ENCODE peak calls at places on chromosomes 13 and 19, in four cellular contexts. K, Q, Y and R are unnamed samples.

GRCh38 chr13:47249296-47249695 is 352.4 kb upstream of the HTR2A start:
- DNase-seq in Y (no peak), K (no peak), Q (no peak), R (peak)

GRCh38 chr13:113116206-113116800 is 6.3 kb upstream of the F10 start:
- DNase-seq in Y (no peak), K (no peak), Q (no peak), R (no peak)

GRCh38 chr19:35642312-35642711 is 767 bp downstream of the ETV2 start:
- DNase-seq in K (no peak), Q (no peak), Y (no peak), R (no peak)

GRCh38 chr19:54875506-54875905 is 1.5 kb downstream of the FCAR start:
- DNase-seq in Q (no peak), K (no peak), Y (no peak), R (no peak)

GRCh38 chr13:111325941-111326620 is 5.6 kb downstream of the TEX29 start:
- DNase-seq in K (no peak), Y (no peak), Q (no peak), R (no peak)

GRCh38 chr13:39552233-39552632 is 50.8 kb downstream of the LHFPL6 start:
- DNase-seq in K (no peak), Q (no peak), Y (no peak), R (no peak)

GRCh38 chr13:30224732-30225131 is 82.6 kb downstream of the KATNAL1 start:
- DNase-seq in Y (no peak), Q (peak), K (no peak), R (peak)

GRCh38 chr13:40539954-40540706 is 126.3 kb downstream of the FOXO1 start:
- DNase-seq in Y (no peak), K (no peak), Q (peak), R (peak)

GRCh38 chr13:39820606-39821005 is 165.1 kb downstream of the COG6 start:
- DNase-seq in K (no peak), Y (no peak), Q (no peak), R (no peak)

GRCh38 chr13:113820813-113821651 is 42.8 kb downstream of the GAS6 start:
- DNase-seq in Y (peak), Q (peak), K (no peak), R (peak)

GRCh38 chr13:33303885-33304284 is 18.3 kb upstream of the STARD13 start:
- DNase-seq in Q (peak), Y (no peak), K (no peak), R (peak)

GRCh38 chr13:22198001-22198400 is 527.1 kb downstream of the FGF9 start:
- DNase-seq in K (no peak), Y (no peak), Q (no peak), R (no peak)

GRCh38 chr13:45255253-45255987 is 54.6 kb upstream of the KCTD4 start:
- DNase-seq in Q (no peak), Y (no peak), K (no peak), R (no peak)

GRCh38 chr19:29564574-29565005 is 38.8 kb downstream of the VSTM2B start:
- DNase-seq in Q (no peak), K (no peak), Y (no peak), R (no peak)

GRCh38 chr19:52734340-52734892 is 428 bp downstream of the ZNF611 start:
- DNase-seq in Y (no peak), K (peak), Q (peak), R (peak)

GRCh38 chr19:13104848-13105646 is 2.4 kb upstream of the LYL1 start:
- DNase-seq in K (no peak), Y (no peak), Q (no peak), R (no peak)

GRCh38 chr19:55670280-55671053 is 4.6 kb upstream of the EPN1 start:
- DNase-seq in Q (no peak), Y (no peak), K (no peak), R (no peak)

GRCh38 chr13:76474356-76474755 is 411.8 kb downstream of the KCTD12 start:
- DNase-seq in Q (no peak), K (no peak), Y (no peak), R (peak)

GRCh38 chr13:67736646-67737420 is 506.7 kb upstream of the PCDH9 start:
- DNase-seq in Q (peak), K (peak), Y (no peak), R (peak)

GRCh38 chr13:37905736-37906135 is 36.2 kb upstream of the TRPC4 start:
- DNase-seq in Q (peak), Y (no peak), K (no peak), R (no peak)

GRCh38 chr13:36820222-36820621 is 1.2 kb downstream of the RFXAP start:
- DNase-seq in Q (no peak), K (no peak), Y (no peak), R (peak)

GRCh38 chr19:9914315-9915207 is 21.8 kb downstream of the OLFM2 start:
- DNase-seq in Y (peak), Q (peak), K (peak), R (peak)

GRCh38 chr13:36965767-36966166 is 33.4 kb downstream of the ALG5 start:
- DNase-seq in Y (no peak), K (no peak), Q (peak), R (peak)

GRCh38 chr13:85806553-85807175 is 7.4 kb upstream of the SLITRK6 start:
- DNase-seq in Q (peak), K (peak), Y (no peak), R (peak)

GRCh38 chr13:33348366-33348765 is 62.8 kb upstream of the STARD13 start:
- DNase-seq in Y (no peak), K (no peak), Q (peak), R (peak)

GRCh38 chr13:81171065-81171647 is 830.2 kb upstream of the SPRY2 start:
- DNase-seq in Q (peak), K (peak), Y (no peak), R (peak)

GRCh38 chr13:110485604-110486003 is 75.9 kb downstream of the RAB20 start:
- DNase-seq in Q (peak), K (peak), Y (no peak), R (no peak)

GRCh38 chr13:45737571-45738002 is 35.5 kb downstream of the CBY2 start:
- DNase-seq in Q (no peak), K (no peak), Y (no peak), R (no peak)

GRCh38 chr13:109631069-109631468 is 155.3 kb downstream of the IRS2 start:
- DNase-seq in Q (no peak), Y (no peak), K (no peak), R (no peak)

GRCh38 chr13:109818136-109818535 is 31.8 kb upstream of the IRS2 start:
- DNase-seq in Y (no peak), K (no peak), Q (no peak), R (no peak)

GRCh38 chr13:105591308-105591707 is 944.2 kb downstream of the EFNB2 start:
- DNase-seq in Y (no peak), Q (no peak), K (no peak), R (no peak)

GRCh38 chr19:12779162-12779993 is 4.0 kb upstream of the HOOK2 start:
- DNase-seq in Y (peak), K (peak), Q (peak), R (peak)

GRCh38 chr19:6800991-6801396 is 28.5 kb downstream of the VAV1 start:
- DNase-seq in K (no peak), Q (peak), Y (no peak), R (peak)

GRCh38 chr19:39038098-39038497 is 5.7 kb upstream of the FBXO27 start:
- DNase-seq in K (peak), Y (no peak), Q (peak), R (peak)

GRCh38 chr19:58379276-58379675 is 1.6 kb downstream of the ZNF837 start:
- DNase-seq in Q (no peak), Y (no peak), K (no peak), R (no peak)

GRCh38 chr19:29665215-29665825 is at the start of gene PLEKHF1:
- DNase-seq in Y (peak), K (peak), Q (peak), R (peak)

GRCh38 chr19:16462757-16463250 is 9.0 kb downstream of the EPS15L1 start:
- DNase-seq in Q (peak), Y (no peak), K (no peak), R (no peak)

GRCh38 chr19:4624733-4625362 is 14.5 kb upstream of the TNFAIP8L1 start:
- DNase-seq in Q (no peak), K (peak), Y (no peak), R (peak)

GRCh38 chr13:37263881-37264280 is 158.4 kb upstream of the CSNK1A1L start:
- DNase-seq in Q (no peak), Y (no peak), K (no peak), R (no peak)

DNA sequence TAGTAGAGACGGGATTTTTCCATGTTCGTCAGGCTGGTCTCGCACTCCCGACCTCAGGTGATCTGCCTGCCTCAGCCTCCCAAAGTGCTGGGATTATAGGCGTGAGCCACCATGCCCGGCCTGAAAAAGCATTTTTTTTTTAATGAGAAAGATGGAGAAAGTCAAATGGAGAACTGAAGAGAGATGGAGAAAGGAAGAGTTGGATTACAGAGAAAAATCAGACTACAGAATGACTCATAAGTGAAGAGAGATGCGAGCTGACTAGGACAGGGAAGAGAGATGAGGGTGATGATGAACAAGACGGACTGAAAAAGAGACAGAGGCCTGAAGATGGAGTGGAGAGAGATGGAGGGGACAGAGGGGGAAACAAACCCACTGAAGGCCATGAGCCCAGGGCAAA is 1.5 kb downstream of the DHX34 start:
- DNase-seq in Q (no peak), Y (no peak), K (no peak), R (no peak)
- H3K4me3 ChIP-seq in Q (no peak), Y (peak), K (no peak), R (no peak)

GRCh38 chr13:96963786-96964475 is 30.3 kb downstream of the OXGR1 start:
- DNase-seq in Q (no peak), Y (no peak), K (no peak), R (no peak)
- TF ChIP-seq CTCF in Q (no peak), Y (no peak), K (no peak), R (no peak)

GRCh38 chr19:1661995-1662394 is 9.6 kb upstream of the TCF3 start:
- DNase-seq in K (no peak), Y (no peak), Q (no peak), R (no peak)
- H3K4me3 ChIP-seq in K (no peak), Y (no peak), Q (no peak), R (no peak)

GRCh38 chr13:41681587-41681986 is 224.2 kb downstream of the RGCC start:
- DNase-seq in Y (no peak), K (no peak), Q (no peak), R (no peak)
- TF ChIP-seq CTCF in Y (no peak), K (no peak), Q (no peak), R (no peak)

GRCh38 chr19:14413355-14413754 is 5.8 kb downstream of the DDX39A start:
- DNase-seq in K (no peak), Y (no peak), Q (no peak), R (no peak)

GRCh38 chr19:14413765-14414171 is 5.4 kb downstream of the DDX39A start:
- DNase-seq in Y (peak), K (no peak), Q (peak), R (peak)

GRCh38 chr19:14418743-14419037 is 451 bp downstream of the DDX39A start:
- DNase-seq in K (no peak), Q (no peak), Y (no peak), R (peak)

GRCh38 chr19:14419038-14419813 is at the start of gene DDX39A:
- DNase-seq in Q (peak), K (peak), Y (peak), R (peak)

DNA sequence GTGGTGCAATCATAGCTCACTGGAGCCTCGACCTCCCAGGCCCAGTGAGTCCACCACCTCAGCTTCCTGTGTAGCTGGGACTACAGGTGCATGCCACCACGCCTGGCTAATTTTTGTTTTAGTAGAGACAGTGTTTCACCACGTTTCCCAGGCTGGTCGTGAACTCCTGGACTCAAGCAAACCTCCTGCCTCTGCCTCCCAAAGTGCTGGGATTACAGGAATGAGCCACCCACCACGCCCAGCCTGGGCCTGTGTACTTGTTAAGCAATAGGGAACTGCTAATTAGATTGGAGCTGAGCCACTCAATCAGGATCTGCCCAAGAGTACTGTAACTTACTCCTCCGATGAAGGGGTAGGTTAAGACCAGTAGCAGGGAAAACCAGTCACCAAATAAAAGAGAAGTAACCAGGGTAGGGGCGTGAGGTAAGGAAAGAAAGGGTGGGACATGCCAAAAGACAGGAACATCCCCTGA is 2.4 kb downstream of the DDX39A start:
- DNase-seq in Q (no peak), Y (no peak), K (no peak), R (peak)
- H3K4me3 ChIP-seq in Q (no peak), Y (peak), K (no peak), R (peak)

DNA sequence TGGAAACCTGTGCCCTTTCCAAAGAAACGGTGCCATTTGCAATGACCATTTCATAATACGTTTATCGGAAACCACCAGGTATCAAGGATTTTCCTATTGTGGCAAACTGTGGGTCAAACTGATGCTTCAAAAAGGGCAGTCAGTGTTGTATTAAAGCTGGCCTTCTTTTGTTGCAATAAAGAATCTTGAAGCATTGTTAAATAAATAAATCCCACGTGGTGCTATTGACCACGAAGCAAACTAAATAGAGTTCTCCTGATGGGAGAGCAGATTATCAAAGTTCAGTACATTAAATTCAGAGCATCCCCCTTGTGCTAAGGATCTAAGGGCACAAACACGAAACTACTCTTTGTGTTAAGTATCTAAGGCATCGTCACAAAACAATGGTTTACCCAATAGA is 545.9 kb upstream of the MIR17HG start:
- DNase-seq in Q (no peak), K (no peak), Y (no peak), R (no peak)
- TF ChIP-seq CTCF in Q (no peak), K (no peak), Y (no peak), R (no peak)

GRCh38 chr19:3132971-3133792 is 2.7 kb upstream of the GNA15 start:
- DNase-seq in Y (no peak), Q (peak), K (no peak), R (peak)
- H3K4me3 ChIP-seq in Y (peak), Q (no peak), K (no peak), R (no peak)

GRCh38 chr19:10984166-10984735 is 23.4 kb downstream of the SMARCA4 start:
- DNase-seq in K (no peak), Q (no peak), Y (no peak), R (no peak)

GRCh38 chr19:10981496-10981895 is 20.7 kb downstream of the SMARCA4 start:
- DNase-seq in Q (peak), K (no peak), Y (no peak), R (no peak)

GRCh38 chr19:10977773-10978155 is 16.9 kb downstream of the SMARCA4 start:
- DNase-seq in Q (no peak), Y (no peak), K (no peak), R (no peak)

GRCh38 chr19:10976200-10976892 is 15.5 kb downstream of the SMARCA4 start:
- DNase-seq in Q (no peak), Y (no peak), K (no peak), R (no peak)

DNA sequence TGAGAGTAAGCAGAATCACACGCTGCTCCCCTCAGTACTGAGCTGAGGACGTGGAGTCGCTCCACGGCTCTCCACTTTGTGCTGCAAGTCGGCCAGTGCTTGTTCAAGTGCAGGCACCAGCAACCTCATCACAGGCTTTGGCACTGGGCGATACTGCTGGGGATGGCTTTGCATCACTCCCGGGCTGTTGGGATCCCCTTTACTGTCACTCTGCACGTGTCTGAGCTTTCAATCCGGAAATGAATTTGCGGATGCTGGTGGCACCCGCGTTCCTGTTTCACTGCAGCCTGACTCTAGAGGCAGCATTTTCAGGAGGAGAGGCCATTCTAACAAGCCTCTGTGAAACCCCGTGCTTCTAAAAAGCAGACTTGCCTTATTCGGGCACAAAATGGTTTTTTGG is 19.1 kb downstream of the SMARCA4 start:
- DNase-seq in Q (no peak), K (no peak), Y (no peak), R (no peak)
- TF ChIP-seq CTCF in Q (no peak), K (no peak), Y (no peak), R (peak)

DNA sequence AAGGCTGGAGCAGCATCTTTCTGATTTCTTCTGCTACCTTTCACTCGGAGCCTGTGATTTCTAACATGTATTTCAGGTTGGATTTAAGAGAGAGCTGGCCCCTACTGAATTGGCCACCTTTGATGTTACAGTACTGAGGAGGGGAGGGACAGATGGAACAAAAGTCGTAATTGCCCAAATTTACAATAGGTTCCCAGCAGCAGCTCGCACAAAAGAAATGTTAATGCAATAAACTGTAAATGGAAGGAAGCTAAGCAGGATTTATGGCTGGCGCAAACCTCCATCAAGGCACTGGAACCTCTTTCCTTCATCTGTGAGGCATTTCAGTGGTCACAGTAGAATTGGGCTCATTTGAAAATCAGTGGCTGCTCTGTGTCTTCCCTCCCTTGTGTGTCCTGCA is 192.5 kb downstream of the TM9SF2 start:
- DNase-seq in K (no peak), Q (no peak), Y (no peak), R (no peak)
- H3K4me3 ChIP-seq in K (no peak), Q (no peak), Y (no peak), R (no peak)

DNA sequence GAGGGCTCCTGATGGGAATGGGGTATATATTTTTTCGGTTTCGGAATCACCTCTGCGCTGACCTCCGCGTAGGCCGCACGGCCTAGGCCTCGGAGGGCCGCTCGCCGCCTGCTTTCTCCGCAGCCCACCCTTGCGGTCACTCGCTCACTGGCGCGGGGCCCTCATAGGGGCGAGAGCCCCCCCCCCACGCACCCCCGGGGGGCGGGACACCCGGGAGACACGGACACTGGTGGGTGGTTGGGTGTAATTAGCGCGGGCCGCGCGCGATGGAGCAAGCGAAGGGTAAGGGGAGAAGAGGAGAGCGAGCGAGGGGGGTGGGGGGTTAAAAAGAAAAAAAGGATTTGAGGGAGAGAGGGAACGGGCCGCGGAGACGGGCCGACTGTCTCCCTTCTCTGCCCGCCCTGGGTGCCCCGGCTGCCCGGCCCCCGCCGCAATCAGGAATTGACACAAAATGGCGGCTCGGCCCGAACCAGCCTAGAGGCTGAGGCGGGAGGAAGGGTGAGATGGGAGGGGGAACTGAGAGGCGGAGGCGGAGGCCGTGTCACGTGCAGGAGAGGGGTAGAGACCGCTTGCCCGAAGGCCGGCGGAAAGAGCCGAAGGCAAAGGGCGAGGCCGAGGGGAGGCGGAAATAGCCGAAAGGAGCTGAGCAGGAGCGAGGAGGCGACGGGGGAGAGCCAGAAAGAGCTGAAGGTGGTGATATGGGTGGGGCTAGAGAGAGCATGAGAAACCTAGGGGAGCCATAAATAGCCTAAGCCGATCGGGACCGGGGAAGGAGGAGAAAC is 721 bp downstream of the ZC3H4 start:
- DNase-seq in Y (peak), Q (peak), K (peak), R (peak)
- TF ChIP-seq CTCF in Y (no peak), Q (no peak), K (no peak), R (no peak)